ENCODE peak calls at places on chromosomes 1 and 21, in seven cellular contexts. One of them, this sample, is unnamed.

GRCh38 chr1:160398823-160399222 is 1.5 kb upstream of the VANGL2 start:
- DNase-seq in occipital lobe: no peak
- DNase-seq in effector memory CD8-positive, alpha-beta T cell: no peak
- DNase-seq in EL: no peak
- DNase-seq in activated CD8-positive, alpha-beta memory T cell treated with anti-CD3 and anti-CD28 coated beads, Interleukin-2, amount 50 U/mL, for 48 hours: no peak
- DNase-seq in HEK293T: no peak
- DNase-seq in stimulated activated CD4-positive, alpha-beta T cell treated with anti-CD3 and anti-CD28 coated beads, Interleukin-2, amount 100 ng/mL, for 48 hours: no peak
- DNase-seq in this sample: no peak

GRCh38 chr1:17994046-17994445 is 113.6 kb upstream of the IGSF21 start:
- DNase-seq in occipital lobe: no peak
- DNase-seq in effector memory CD8-positive, alpha-beta T cell: no peak
- DNase-seq in EL: no peak
- DNase-seq in activated CD8-positive, alpha-beta memory T cell treated with anti-CD3 and anti-CD28 coated beads, Interleukin-2, amount 50 U/mL, for 48 hours: no peak
- DNase-seq in HEK293T: no peak
- DNase-seq in stimulated activated CD4-positive, alpha-beta T cell treated with anti-CD3 and anti-CD28 coated beads, Interleukin-2, amount 100 ng/mL, for 48 hours: no peak
- DNase-seq in this sample: no peak

GRCh38 chr1:236066054-236066453 is 1.2 kb upstream of the NID1 start:
- DNase-seq in occipital lobe: no peak
- DNase-seq in effector memory CD8-positive, alpha-beta T cell: no peak
- DNase-seq in EL: no peak
- DNase-seq in activated CD8-positive, alpha-beta memory T cell treated with anti-CD3 and anti-CD28 coated beads, Interleukin-2, amount 50 U/mL, for 48 hours: no peak
- DNase-seq in HEK293T: no peak
- DNase-seq in stimulated activated CD4-positive, alpha-beta T cell treated with anti-CD3 and anti-CD28 coated beads, Interleukin-2, amount 100 ng/mL, for 48 hours: no peak
- DNase-seq in this sample: no peak

GRCh38 chr1:223785808-223786207 is 59.9 kb downstream of the TP53BP2 start:
- DNase-seq in occipital lobe: no peak
- DNase-seq in effector memory CD8-positive, alpha-beta T cell: no peak
- DNase-seq in EL: no peak
- DNase-seq in activated CD8-positive, alpha-beta memory T cell treated with anti-CD3 and anti-CD28 coated beads, Interleukin-2, amount 50 U/mL, for 48 hours: no peak
- DNase-seq in HEK293T: no peak
- DNase-seq in stimulated activated CD4-positive, alpha-beta T cell treated with anti-CD3 and anti-CD28 coated beads, Interleukin-2, amount 100 ng/mL, for 48 hours: no peak
- DNase-seq in this sample: no peak

GRCh38 chr1:168842306-168842705 is 113.3 kb upstream of the DPT start:
- DNase-seq in occipital lobe: no peak
- DNase-seq in effector memory CD8-positive, alpha-beta T cell: no peak
- DNase-seq in EL: no peak
- DNase-seq in activated CD8-positive, alpha-beta memory T cell treated with anti-CD3 and anti-CD28 coated beads, Interleukin-2, amount 50 U/mL, for 48 hours: no peak
- DNase-seq in HEK293T: no peak
- DNase-seq in stimulated activated CD4-positive, alpha-beta T cell treated with anti-CD3 and anti-CD28 coated beads, Interleukin-2, amount 100 ng/mL, for 48 hours: no peak
- DNase-seq in this sample: no peak

GRCh38 chr1:31122779-31123178 is 57.3 kb upstream of the PUM1 start:
- DNase-seq in occipital lobe: no peak
- DNase-seq in effector memory CD8-positive, alpha-beta T cell: no peak
- DNase-seq in EL: no peak
- DNase-seq in activated CD8-positive, alpha-beta memory T cell treated with anti-CD3 and anti-CD28 coated beads, Interleukin-2, amount 50 U/mL, for 48 hours: no peak
- DNase-seq in HEK293T: no peak
- DNase-seq in stimulated activated CD4-positive, alpha-beta T cell treated with anti-CD3 and anti-CD28 coated beads, Interleukin-2, amount 100 ng/mL, for 48 hours: no peak
- DNase-seq in this sample: no peak

GRCh38 chr1:99869304-99869703 is 19.1 kb downstream of the AGL start:
- DNase-seq in occipital lobe: no peak
- DNase-seq in effector memory CD8-positive, alpha-beta T cell: no peak
- DNase-seq in EL: no peak
- DNase-seq in activated CD8-positive, alpha-beta memory T cell treated with anti-CD3 and anti-CD28 coated beads, Interleukin-2, amount 50 U/mL, for 48 hours: no peak
- DNase-seq in HEK293T: no peak
- DNase-seq in stimulated activated CD4-positive, alpha-beta T cell treated with anti-CD3 and anti-CD28 coated beads, Interleukin-2, amount 100 ng/mL, for 48 hours: no peak
- DNase-seq in this sample: no peak

GRCh38 chr1:213484758-213485157 is 433.7 kb downstream of the RPS6KC1 start:
- DNase-seq in occipital lobe: no peak
- DNase-seq in effector memory CD8-positive, alpha-beta T cell: no peak
- DNase-seq in EL: no peak
- DNase-seq in activated CD8-positive, alpha-beta memory T cell treated with anti-CD3 and anti-CD28 coated beads, Interleukin-2, amount 50 U/mL, for 48 hours: no peak
- DNase-seq in HEK293T: no peak
- DNase-seq in stimulated activated CD4-positive, alpha-beta T cell treated with anti-CD3 and anti-CD28 coated beads, Interleukin-2, amount 100 ng/mL, for 48 hours: no peak
- DNase-seq in this sample: no peak

GRCh38 chr21:34022557-34023335 is 50.6 kb upstream of the MRPS6 start:
- DNase-seq in occipital lobe: no peak
- DNase-seq in effector memory CD8-positive, alpha-beta T cell: peak
- DNase-seq in EL: no peak
- DNase-seq in activated CD8-positive, alpha-beta memory T cell treated with anti-CD3 and anti-CD28 coated beads, Interleukin-2, amount 50 U/mL, for 48 hours: peak
- DNase-seq in HEK293T: no peak
- DNase-seq in stimulated activated CD4-positive, alpha-beta T cell treated with anti-CD3 and anti-CD28 coated beads, Interleukin-2, amount 100 ng/mL, for 48 hours: peak
- DNase-seq in this sample: no peak

GRCh38 chr1:115089443-115090340 is at the start of gene TSPAN2:
- DNase-seq in occipital lobe: no peak
- DNase-seq in effector memory CD8-positive, alpha-beta T cell: peak
- DNase-seq in EL: peak
- DNase-seq in activated CD8-positive, alpha-beta memory T cell treated with anti-CD3 and anti-CD28 coated beads, Interleukin-2, amount 50 U/mL, for 48 hours: peak
- DNase-seq in HEK293T: peak
- DNase-seq in stimulated activated CD4-positive, alpha-beta T cell treated with anti-CD3 and anti-CD28 coated beads, Interleukin-2, amount 100 ng/mL, for 48 hours: no peak
- DNase-seq in this sample: peak

GRCh38 chr1:99956755-99957154 is 13.0 kb upstream of the SLC35A3 start:
- DNase-seq in occipital lobe: no peak
- DNase-seq in effector memory CD8-positive, alpha-beta T cell: no peak
- DNase-seq in EL: peak
- DNase-seq in activated CD8-positive, alpha-beta memory T cell treated with anti-CD3 and anti-CD28 coated beads, Interleukin-2, amount 50 U/mL, for 48 hours: no peak
- DNase-seq in HEK293T: no peak
- DNase-seq in stimulated activated CD4-positive, alpha-beta T cell treated with anti-CD3 and anti-CD28 coated beads, Interleukin-2, amount 100 ng/mL, for 48 hours: no peak
- DNase-seq in this sample: no peak

GRCh38 chr1:153527023-153527724 is 8.6 kb downstream of the S100A6 start:
- DNase-seq in occipital lobe: no peak
- DNase-seq in effector memory CD8-positive, alpha-beta T cell: no peak
- DNase-seq in EL: no peak
- DNase-seq in activated CD8-positive, alpha-beta memory T cell treated with anti-CD3 and anti-CD28 coated beads, Interleukin-2, amount 50 U/mL, for 48 hours: no peak
- DNase-seq in HEK293T: no peak
- DNase-seq in stimulated activated CD4-positive, alpha-beta T cell treated with anti-CD3 and anti-CD28 coated beads, Interleukin-2, amount 100 ng/mL, for 48 hours: no peak
- DNase-seq in this sample: no peak

GRCh38 chr1:11550664-11551283 is 71.8 kb downstream of the DISP3 start:
- DNase-seq in occipital lobe: no peak
- DNase-seq in effector memory CD8-positive, alpha-beta T cell: no peak
- DNase-seq in EL: peak
- DNase-seq in activated CD8-positive, alpha-beta memory T cell treated with anti-CD3 and anti-CD28 coated beads, Interleukin-2, amount 50 U/mL, for 48 hours: no peak
- DNase-seq in HEK293T: peak
- DNase-seq in stimulated activated CD4-positive, alpha-beta T cell treated with anti-CD3 and anti-CD28 coated beads, Interleukin-2, amount 100 ng/mL, for 48 hours: peak
- DNase-seq in this sample: peak

GRCh38 chr21:45995686-45996179 is 14.2 kb downstream of the COL6A1 start:
- DNase-seq in occipital lobe: no peak
- DNase-seq in effector memory CD8-positive, alpha-beta T cell: no peak
- DNase-seq in EL: no peak
- DNase-seq in activated CD8-positive, alpha-beta memory T cell treated with anti-CD3 and anti-CD28 coated beads, Interleukin-2, amount 50 U/mL, for 48 hours: peak
- DNase-seq in HEK293T: no peak
- DNase-seq in stimulated activated CD4-positive, alpha-beta T cell treated with anti-CD3 and anti-CD28 coated beads, Interleukin-2, amount 100 ng/mL, for 48 hours: no peak
- DNase-seq in this sample: no peak

GRCh38 chr1:57831624-57832023 is 407.8 kb upstream of the DAB1 start:
- DNase-seq in occipital lobe: no peak
- DNase-seq in effector memory CD8-positive, alpha-beta T cell: no peak
- DNase-seq in EL: peak
- DNase-seq in activated CD8-positive, alpha-beta memory T cell treated with anti-CD3 and anti-CD28 coated beads, Interleukin-2, amount 50 U/mL, for 48 hours: no peak
- DNase-seq in HEK293T: no peak
- DNase-seq in stimulated activated CD4-positive, alpha-beta T cell treated with anti-CD3 and anti-CD28 coated beads, Interleukin-2, amount 100 ng/mL, for 48 hours: no peak
- DNase-seq in this sample: no peak

GRCh38 chr1:37808369-37809319 is 636 bp upstream of the YRDC start:
- DNase-seq in occipital lobe: peak
- DNase-seq in effector memory CD8-positive, alpha-beta T cell: no peak
- DNase-seq in EL: peak
- DNase-seq in activated CD8-positive, alpha-beta memory T cell treated with anti-CD3 and anti-CD28 coated beads, Interleukin-2, amount 50 U/mL, for 48 hours: no peak
- DNase-seq in HEK293T: peak
- DNase-seq in stimulated activated CD4-positive, alpha-beta T cell treated with anti-CD3 and anti-CD28 coated beads, Interleukin-2, amount 100 ng/mL, for 48 hours: no peak
- DNase-seq in this sample: no peak

GRCh38 chr1:59079434-59080135 is 217.3 kb upstream of the FGGY start:
- DNase-seq in occipital lobe: no peak
- DNase-seq in effector memory CD8-positive, alpha-beta T cell: no peak
- DNase-seq in EL: peak
- DNase-seq in activated CD8-positive, alpha-beta memory T cell treated with anti-CD3 and anti-CD28 coated beads, Interleukin-2, amount 50 U/mL, for 48 hours: no peak
- DNase-seq in HEK293T: no peak
- DNase-seq in stimulated activated CD4-positive, alpha-beta T cell treated with anti-CD3 and anti-CD28 coated beads, Interleukin-2, amount 100 ng/mL, for 48 hours: no peak
- DNase-seq in this sample: no peak

GRCh38 chr1:185291647-185292046 is 25.4 kb downstream of the IVNS1ABP start:
- DNase-seq in occipital lobe: no peak
- DNase-seq in effector memory CD8-positive, alpha-beta T cell: no peak
- DNase-seq in EL: no peak
- DNase-seq in activated CD8-positive, alpha-beta memory T cell treated with anti-CD3 and anti-CD28 coated beads, Interleukin-2, amount 50 U/mL, for 48 hours: no peak
- DNase-seq in HEK293T: no peak
- DNase-seq in stimulated activated CD4-positive, alpha-beta T cell treated with anti-CD3 and anti-CD28 coated beads, Interleukin-2, amount 100 ng/mL, for 48 hours: no peak
- DNase-seq in this sample: no peak

GRCh38 chr1:206555473-206555935 is 48.2 kb downstream of the RASSF5 start:
- DNase-seq in occipital lobe: peak
- DNase-seq in effector memory CD8-positive, alpha-beta T cell: peak
- DNase-seq in EL: no peak
- DNase-seq in activated CD8-positive, alpha-beta memory T cell treated with anti-CD3 and anti-CD28 coated beads, Interleukin-2, amount 50 U/mL, for 48 hours: peak
- DNase-seq in HEK293T: no peak
- DNase-seq in stimulated activated CD4-positive, alpha-beta T cell treated with anti-CD3 and anti-CD28 coated beads, Interleukin-2, amount 100 ng/mL, for 48 hours: no peak
- DNase-seq in this sample: no peak

GRCh38 chr1:179447489-179447888 is 81.7 kb downstream of the AXDND1 start:
- DNase-seq in occipital lobe: no peak
- DNase-seq in effector memory CD8-positive, alpha-beta T cell: no peak
- DNase-seq in EL: peak
- DNase-seq in activated CD8-positive, alpha-beta memory T cell treated with anti-CD3 and anti-CD28 coated beads, Interleukin-2, amount 50 U/mL, for 48 hours: no peak
- DNase-seq in HEK293T: peak
- DNase-seq in stimulated activated CD4-positive, alpha-beta T cell treated with anti-CD3 and anti-CD28 coated beads, Interleukin-2, amount 100 ng/mL, for 48 hours: no peak
- DNase-seq in this sample: peak

GRCh38 chr1:101108123-101108522 is 82.5 kb upstream of the DPH5 start:
- DNase-seq in occipital lobe: no peak
- DNase-seq in effector memory CD8-positive, alpha-beta T cell: no peak
- DNase-seq in EL: no peak
- DNase-seq in activated CD8-positive, alpha-beta memory T cell treated with anti-CD3 and anti-CD28 coated beads, Interleukin-2, amount 50 U/mL, for 48 hours: peak
- DNase-seq in HEK293T: no peak
- DNase-seq in stimulated activated CD4-positive, alpha-beta T cell treated with anti-CD3 and anti-CD28 coated beads, Interleukin-2, amount 100 ng/mL, for 48 hours: no peak
- DNase-seq in this sample: no peak

GRCh38 chr1:26582053-26582835 is 52.7 kb downstream of the RPS6KA1 start:
- DNase-seq in occipital lobe: no peak
- DNase-seq in effector memory CD8-positive, alpha-beta T cell: no peak
- DNase-seq in EL: no peak
- DNase-seq in activated CD8-positive, alpha-beta memory T cell treated with anti-CD3 and anti-CD28 coated beads, Interleukin-2, amount 50 U/mL, for 48 hours: no peak
- DNase-seq in HEK293T: no peak
- DNase-seq in stimulated activated CD4-positive, alpha-beta T cell treated with anti-CD3 and anti-CD28 coated beads, Interleukin-2, amount 100 ng/mL, for 48 hours: no peak
- DNase-seq in this sample: no peak

GRCh38 chr1:22639286-22639685 is 2.9 kb downstream of the C1QA start:
- DNase-seq in occipital lobe: no peak
- DNase-seq in effector memory CD8-positive, alpha-beta T cell: no peak
- DNase-seq in EL: peak
- DNase-seq in activated CD8-positive, alpha-beta memory T cell treated with anti-CD3 and anti-CD28 coated beads, Interleukin-2, amount 50 U/mL, for 48 hours: no peak
- DNase-seq in HEK293T: no peak
- DNase-seq in stimulated activated CD4-positive, alpha-beta T cell treated with anti-CD3 and anti-CD28 coated beads, Interleukin-2, amount 100 ng/mL, for 48 hours: no peak
- DNase-seq in this sample: peak

GRCh38 chr1:213656039-213656438 is 331.7 kb upstream of the PROX1 start:
- DNase-seq in occipital lobe: no peak
- DNase-seq in effector memory CD8-positive, alpha-beta T cell: no peak
- DNase-seq in EL: no peak
- DNase-seq in activated CD8-positive, alpha-beta memory T cell treated with anti-CD3 and anti-CD28 coated beads, Interleukin-2, amount 50 U/mL, for 48 hours: no peak
- DNase-seq in HEK293T: no peak
- DNase-seq in stimulated activated CD4-positive, alpha-beta T cell treated with anti-CD3 and anti-CD28 coated beads, Interleukin-2, amount 100 ng/mL, for 48 hours: no peak
- DNase-seq in this sample: no peak

This sample was measured in iPS DF 19.7.